ENCODE peak calls at places on chromosome 6, in four cellular contexts. G is SK-MEL-5; M is upper lobe of right lung; B is stimulated activated CD4-positive, alpha-beta T cell treated with anti-CD3 and anti-CD28 coated beads, Interleukin-4, amount 100 ng/mL, for 48 hours. C is an unnamed sample.

GRCh38 chr6:3019749-3020320 is 20.1 kb downstream of the NQO2 start:
- DNase-seq in G (no peak), M (no peak), B (no peak), C (no peak)

GRCh38 chr6:75337805-75338204 is 53.2 kb upstream of the TMEM30A start:
- DNase-seq in G (no peak), M (no peak), B (no peak), C (no peak)

GRCh38 chr6:30463242-30463641 is 26.1 kb upstream of the HLA-E start:
- DNase-seq in G (no peak), M (no peak), B (no peak), C (no peak)

GRCh38 chr6:12112540-12113189 is 100.6 kb downstream of the HIVEP1 start:
- DNase-seq in G (no peak), M (no peak), B (no peak), C (no peak)

GRCh38 chr6:112269165-112269564 is 14.8 kb upstream of the LAMA4 start:
- DNase-seq in G (peak), M (no peak), B (no peak), C (no peak)

GRCh38 chr6:154805288-154805911 is 72.2 kb downstream of the SCAF8 start:
- DNase-seq in G (peak), M (no peak), B (no peak), C (peak)

GRCh38 chr6:92770540-92770939 is 648.8 kb downstream of the EPHA7 start:
- DNase-seq in G (no peak), M (no peak), B (no peak), C (no peak)

GRCh38 chr6:143513410-143513809 is 1.9 kb upstream of the FUCA2 start:
- DNase-seq in G (peak), M (peak), B (no peak), C (no peak)

GRCh38 chr6:99333068-99333467 is 16.4 kb downstream of the FAXC start:
- DNase-seq in G (no peak), M (no peak), B (no peak), C (no peak)